ENCODE peak calls at places on chromosomes 13 and 19, in five cellular contexts. One of them, this sample, is unnamed.

GRCh38 chr13:95155093-95155492 is 146.2 kb downstream of the ABCC4 start:
- DNase-seq in RCC 7860: no peak
- DNase-seq in erythroblast: no peak
- DNase-seq in nucleus accumbens: no peak
- DNase-seq in NCI-H1436: no peak
- DNase-seq in this sample: no peak

GRCh38 chr19:10887616-10888367 is 16.4 kb downstream of the CARM1 start:
- DNase-seq in RCC 7860: no peak
- DNase-seq in nucleus accumbens: no peak
- DNase-seq in erythroblast: no peak
- DNase-seq in NCI-H1436: no peak
- DNase-seq in this sample: no peak

GRCh38 chr19:14391156-14391821 is 10.0 kb downstream of the ADGRE5 start:
- DNase-seq in erythroblast: peak; percentile 93
- DNase-seq in nucleus accumbens: no peak
- DNase-seq in RCC 7860: no peak
- DNase-seq in NCI-H1436: no peak
- DNase-seq in this sample: no peak

GRCh38 chr13:63855457-63856118 is 2439.9 kb upstream of the PCDH20 start:
- DNase-seq in nucleus accumbens: no peak
- DNase-seq in NCI-H1436: no peak
- DNase-seq in RCC 7860: no peak
- DNase-seq in erythroblast: no peak
- DNase-seq in this sample: no peak

GRCh38 chr19:10764340-10764894 is 46.5 kb downstream of the DNM2 start:
- DNase-seq in NCI-H1436: no peak
- DNase-seq in RCC 7860: peak; percentile 99
- DNase-seq in erythroblast: no peak
- DNase-seq in nucleus accumbens: no peak
- DNase-seq in this sample: no peak

GRCh38 chr19:6717441-6717971 is 2.9 kb downstream of the C3 start:
- DNase-seq in erythroblast: peak; percentile 76
- DNase-seq in NCI-H1436: no peak
- DNase-seq in RCC 7860: no peak
- DNase-seq in nucleus accumbens: no peak
- DNase-seq in this sample: no peak

GRCh38 chr19:57978586-57979289 is 4.4 kb upstream of the C19orf18 start:
- DNase-seq in nucleus accumbens: no peak
- DNase-seq in RCC 7860: no peak
- DNase-seq in NCI-H1436: no peak
- DNase-seq in erythroblast: no peak
- DNase-seq in this sample: no peak

GRCh38 chr13:30306762-30307193 is 573 bp downstream of the KATNAL1 start:
- DNase-seq in NCI-H1436: peak; percentile 74
- DNase-seq in nucleus accumbens: peak; percentile 89
- DNase-seq in RCC 7860: peak; percentile 76
- DNase-seq in erythroblast: peak; percentile 94
- DNase-seq in this sample: peak; percentile 89

GRCh38 chr19:4295972-4296771 is 6.0 kb downstream of the TMIGD2 start:
- DNase-seq in RCC 7860: no peak
- DNase-seq in NCI-H1436: peak; percentile 97
- DNase-seq in nucleus accumbens: peak; percentile 19
- DNase-seq in erythroblast: no peak
- DNase-seq in this sample: no peak

GRCh38 chr19:35442091-35442490 is 6.0 kb upstream of the FFAR2 start:
- DNase-seq in erythroblast: no peak
- DNase-seq in NCI-H1436: no peak
- DNase-seq in RCC 7860: no peak
- DNase-seq in nucleus accumbens: no peak
- DNase-seq in this sample: no peak

GRCh38 chr13:28495586-28496564 is 947 bp upstream of the FLT1 start:
- DNase-seq in NCI-H1436: no peak
- DNase-seq in RCC 7860: no peak
- DNase-seq in nucleus accumbens: no peak
- DNase-seq in erythroblast: no peak
- DNase-seq in this sample: no peak